ENCODE peak calls at places on chromosomes 1 and 21, in five cellular contexts. One of them, this sample, is unnamed.

GRCh38 chr1:165560834-165561233 is 17.0 kb downstream of the LRRC52 start:
- DNase-seq in endothelial cell of umbilical vein: no peak
- DNase-seq in NCI-H1436: no peak
- DNase-seq in hypothalamus: no peak
- DNase-seq in GM12891: no peak
- DNase-seq in this sample: no peak

GRCh38 chr21:35512321-35512720 is 463.2 kb upstream of the RUNX1 start:
- DNase-seq in GM12891: no peak
- DNase-seq in NCI-H1436: no peak
- DNase-seq in endothelial cell of umbilical vein: no peak
- DNase-seq in hypothalamus: no peak
- DNase-seq in this sample: no peak

GRCh38 chr1:231359113-231359512 is 21.0 kb downstream of the SPRTN start:
- DNase-seq in NCI-H1436: no peak
- DNase-seq in hypothalamus: no peak
- DNase-seq in endothelial cell of umbilical vein: no peak
- DNase-seq in GM12891: no peak
- DNase-seq in this sample: peak

GRCh38 chr1:90201467-90202358 is 206.8 kb downstream of the ZNF326 start:
- DNase-seq in endothelial cell of umbilical vein: no peak
- DNase-seq in GM12891: no peak
- DNase-seq in hypothalamus: no peak
- DNase-seq in NCI-H1436: no peak
- DNase-seq in this sample: no peak

GRCh38 chr21:14991957-14992356 is 72.8 kb downstream of the NRIP1 start:
- DNase-seq in endothelial cell of umbilical vein: peak
- DNase-seq in NCI-H1436: no peak
- DNase-seq in hypothalamus: no peak
- DNase-seq in GM12891: no peak
- DNase-seq in this sample: no peak

GRCh38 chr21:35111531-35111930 is 62.4 kb upstream of the RUNX1 start:
- DNase-seq in hypothalamus: no peak
- DNase-seq in endothelial cell of umbilical vein: no peak
- DNase-seq in GM12891: no peak
- DNase-seq in NCI-H1436: no peak
- DNase-seq in this sample: no peak

GRCh38 chr1:210607361-210607760 is 278.7 kb downstream of the HHAT start:
- DNase-seq in NCI-H1436: no peak
- DNase-seq in GM12891: no peak
- DNase-seq in hypothalamus: no peak
- DNase-seq in endothelial cell of umbilical vein: no peak
- DNase-seq in this sample: no peak

GRCh38 chr1:166730299-166730888 is 108.9 kb upstream of the POGK start:
- DNase-seq in NCI-H1436: no peak
- DNase-seq in endothelial cell of umbilical vein: no peak
- DNase-seq in GM12891: no peak
- DNase-seq in hypothalamus: no peak
- DNase-seq in this sample: no peak

GRCh38 chr1:184507604-184508289 is 120.9 kb downstream of the C1orf21 start:
- DNase-seq in endothelial cell of umbilical vein: peak
- DNase-seq in NCI-H1436: no peak
- DNase-seq in hypothalamus: no peak
- DNase-seq in GM12891: no peak
- DNase-seq in this sample: no peak

GRCh38 chr1:15760520-15761211 is 2.1 kb downstream of the FBLIM1 start:
- DNase-seq in NCI-H1436: no peak
- DNase-seq in endothelial cell of umbilical vein: peak
- DNase-seq in GM12891: no peak
- DNase-seq in hypothalamus: no peak
- DNase-seq in this sample: no peak

GRCh38 chr1:39159224-39160036 is 45.1 kb upstream of the MACF1 start:
- DNase-seq in hypothalamus: no peak
- DNase-seq in NCI-H1436: no peak
- DNase-seq in endothelial cell of umbilical vein: peak
- DNase-seq in GM12891: no peak
- DNase-seq in this sample: no peak

GRCh38 chr1:222441006-222441620 is 106.8 kb downstream of the HHIPL2 start:
- DNase-seq in GM12891: no peak
- DNase-seq in endothelial cell of umbilical vein: no peak
- DNase-seq in NCI-H1436: no peak
- DNase-seq in hypothalamus: no peak
- DNase-seq in this sample: no peak

GRCh38 chr1:243548516-243548915 is 292.7 kb downstream of the SDCCAG8 start:
- DNase-seq in NCI-H1436: no peak
- DNase-seq in endothelial cell of umbilical vein: no peak
- DNase-seq in GM12891: no peak
- DNase-seq in hypothalamus: no peak
- DNase-seq in this sample: no peak

GRCh38 chr1:236282159-236282716 is 480 bp upstream of the ERO1B start:
- DNase-seq in hypothalamus: no peak
- DNase-seq in GM12891: no peak
- DNase-seq in NCI-H1436: no peak
- DNase-seq in endothelial cell of umbilical vein: no peak
- DNase-seq in this sample: no peak

GRCh38 chr21:44421901-44422840 is 33.1 kb upstream of the LRRC3 start:
- DNase-seq in GM12891: no peak
- DNase-seq in NCI-H1436: no peak
- DNase-seq in hypothalamus: no peak
- DNase-seq in endothelial cell of umbilical vein: no peak
- DNase-seq in this sample: no peak

GRCh38 chr1:221102206-221102605 is 223.0 kb downstream of the HLX start:
- DNase-seq in GM12891: no peak
- DNase-seq in endothelial cell of umbilical vein: no peak
- DNase-seq in NCI-H1436: no peak
- DNase-seq in hypothalamus: no peak
- DNase-seq in this sample: no peak

GRCh38 chr1:205969229-205969628 is 26.0 kb upstream of the SLC26A9 start:
- DNase-seq in endothelial cell of umbilical vein: no peak
- DNase-seq in hypothalamus: no peak
- DNase-seq in NCI-H1436: no peak
- DNase-seq in GM12891: no peak
- DNase-seq in this sample: no peak

GRCh38 chr1:10779841-10780240 is 16.6 kb downstream of the CASZ1 start:
- DNase-seq in GM12891: no peak
- DNase-seq in endothelial cell of umbilical vein: no peak
- DNase-seq in hypothalamus: no peak
- DNase-seq in NCI-H1436: no peak
- DNase-seq in this sample: no peak

GRCh38 chr1:183039985-183040447 is 16.8 kb downstream of the LAMC1 start:
- DNase-seq in hypothalamus: no peak
- DNase-seq in endothelial cell of umbilical vein: peak
- DNase-seq in GM12891: no peak
- DNase-seq in NCI-H1436: no peak
- DNase-seq in this sample: peak

GRCh38 chr1:78426398-78426797 is 64.4 kb upstream of the PTGFR start:
- DNase-seq in hypothalamus: no peak
- DNase-seq in GM12891: no peak
- DNase-seq in endothelial cell of umbilical vein: no peak
- DNase-seq in NCI-H1436: no peak
- DNase-seq in this sample: no peak

GRCh38 chr1:179129702-179130473 is 48.0 kb downstream of the TOR3A start:
- DNase-seq in GM12891: peak
- DNase-seq in NCI-H1436: no peak
- DNase-seq in hypothalamus: no peak
- DNase-seq in endothelial cell of umbilical vein: peak
- DNase-seq in this sample: no peak

GRCh38 chr1:154767315-154768240 is 102.5 kb downstream of the KCNN3 start:
- DNase-seq in NCI-H1436: no peak
- DNase-seq in hypothalamus: peak
- DNase-seq in GM12891: no peak
- DNase-seq in endothelial cell of umbilical vein: peak
- DNase-seq in this sample: no peak

GRCh38 chr1:44531785-44532566 is 126.9 kb downstream of the RNF220 start:
- DNase-seq in GM12891: no peak
- DNase-seq in hypothalamus: no peak
- DNase-seq in NCI-H1436: no peak
- DNase-seq in endothelial cell of umbilical vein: peak
- DNase-seq in this sample: no peak

GRCh38 chr1:203564024-203564423 is 62.6 kb upstream of the ATP2B4 start:
- DNase-seq in NCI-H1436: no peak
- DNase-seq in hypothalamus: no peak
- DNase-seq in endothelial cell of umbilical vein: no peak
- DNase-seq in GM12891: no peak
- DNase-seq in this sample: no peak

GRCh38 chr1:46219551-46220520 is 16.7 kb downstream of the LURAP1 start:
- DNase-seq in GM12891: no peak
- DNase-seq in endothelial cell of umbilical vein: no peak
- DNase-seq in hypothalamus: peak
- DNase-seq in NCI-H1436: peak
- DNase-seq in this sample: no peak

GRCh38 chr1:18182518-18183160 is 75.0 kb downstream of the IGSF21 start:
- DNase-seq in NCI-H1436: no peak
- DNase-seq in hypothalamus: peak
- DNase-seq in endothelial cell of umbilical vein: no peak
- DNase-seq in GM12891: no peak
- DNase-seq in this sample: no peak

GRCh38 chr1:935751-936231 is 12.1 kb downstream of the SAMD11 start:
- DNase-seq in NCI-H1436: peak
- DNase-seq in endothelial cell of umbilical vein: no peak
- DNase-seq in GM12891: no peak
- DNase-seq in hypothalamus: no peak
- DNase-seq in this sample: no peak

GRCh38 chr1:26164036-26164927 is 4.5 kb downstream of the C1orf232 start:
- DNase-seq in endothelial cell of umbilical vein: peak
- DNase-seq in NCI-H1436: no peak
- DNase-seq in GM12891: peak
- DNase-seq in hypothalamus: no peak
- DNase-seq in this sample: no peak

GRCh38 chr1:110184414-110184813 is 25.7 kb upstream of the KCNC4 start:
- DNase-seq in hypothalamus: no peak
- DNase-seq in endothelial cell of umbilical vein: no peak
- DNase-seq in GM12891: no peak
- DNase-seq in NCI-H1436: no peak
- DNase-seq in this sample: no peak

GRCh38 chr1:2588661-2589330 is 2.2 kb downstream of the PRXL2B start:
- DNase-seq in hypothalamus: no peak
- DNase-seq in endothelial cell of umbilical vein: no peak
- DNase-seq in GM12891: no peak
- DNase-seq in NCI-H1436: no peak
- DNase-seq in this sample: no peak

GRCh38 chr1:244113532-244114320 is 62.6 kb downstream of the ZBTB18 start:
- DNase-seq in NCI-H1436: no peak
- DNase-seq in GM12891: no peak
- DNase-seq in hypothalamus: no peak
- DNase-seq in endothelial cell of umbilical vein: peak
- DNase-seq in this sample: no peak

GRCh38 chr1:162712317-162713029 is 78.0 kb upstream of the HSD17B7 start:
- DNase-seq in endothelial cell of umbilical vein: no peak
- DNase-seq in hypothalamus: no peak
- DNase-seq in GM12891: no peak
- DNase-seq in NCI-H1436: no peak
- DNase-seq in this sample: no peak

GRCh38 chr1:145690587-145691558 is 16.3 kb downstream of the PDZK1 start:
- DNase-seq in endothelial cell of umbilical vein: peak
- DNase-seq in NCI-H1436: no peak
- DNase-seq in hypothalamus: no peak
- DNase-seq in GM12891: peak
- DNase-seq in this sample: peak

This sample was measured in fibroblast of the conjunctiva.